ENCODE peak calls at places on chromosomes 16 and 17, in six cellular contexts. B, U, O, S, Y and M are unnamed samples.

GRCh38 chr17:31907342-31907975 is 6.0 kb upstream of the UTP6 start:
- DNase-seq in B (no peak), U (peak; percentile 1), O (no peak), S (no peak), Y (no peak), M (peak; percentile 26)

GRCh38 chr16:1745900-1746692 is 25.2 kb downstream of the NME3 start:
- DNase-seq in B (no peak), U (no peak), O (no peak), S (no peak), Y (peak; percentile 95), M (no peak)

GRCh38 chr17:29157310-29157709 is 22.9 kb downstream of the MYO18A start:
- DNase-seq in B (no peak), U (no peak), O (no peak), S (no peak), Y (no peak), M (no peak)

GRCh38 chr17:34242553-34242952 is 12.5 kb upstream of the CCL2 start:
- DNase-seq in B (no peak), U (no peak), O (no peak), S (no peak), Y (no peak), M (no peak)

GRCh38 chr17:27572665-27573064 is 58.3 kb upstream of the LGALS9 start:
- DNase-seq in B (no peak), U (no peak), O (no peak), S (no peak), Y (no peak), M (no peak)

GRCh38 chr16:84641643-84642358 is 6.5 kb upstream of the KLHL36 start:
- DNase-seq in B (no peak), U (no peak), O (no peak), S (no peak), Y (no peak), M (no peak)

GRCh38 chr17:66287911-66288310 is 14.5 kb upstream of the PRKCA start:
- DNase-seq in B (no peak), U (no peak), O (no peak), S (no peak), Y (no peak), M (peak; percentile 46)

GRCh38 chr16:74691093-74691855 is 9.4 kb downstream of the MLKL start:
- DNase-seq in B (no peak), U (no peak), O (no peak), S (no peak), Y (peak; percentile 47), M (no peak)

GRCh38 chr16:85554791-85555548 is 58.2 kb upstream of the GSE1 start:
- DNase-seq in B (no peak), U (peak; percentile 58), O (peak; percentile 62), S (no peak), Y (peak; percentile 54), M (peak; percentile 67)

GRCh38 chr17:39757931-39758873 is 20.5 kb downstream of the GRB7 start:
- DNase-seq in B (no peak), U (no peak), O (no peak), S (no peak), Y (no peak), M (no peak)

GRCh38 chr17:46865100-46865499 is 13.7 kb downstream of the WNT9B start:
- DNase-seq in B (no peak), U (peak; percentile 26), O (no peak), S (no peak), Y (peak; percentile 36), M (no peak)

GRCh38 chr17:79294459-79295071 is 219.9 kb downstream of the ENGASE start:
- DNase-seq in B (no peak), U (no peak), O (peak; percentile 92), S (no peak), Y (peak; percentile 45), M (peak; percentile 96)

GRCh38 chr16:84616515-84616914 is 1.4 kb downstream of the COTL1 start:
- DNase-seq in B (no peak), U (no peak), O (no peak), S (no peak), Y (no peak), M (peak; percentile 87)

GRCh38 chr17:31525801-31526549 is 134.5 kb downstream of the RAB11FIP4 start:
- DNase-seq in B (no peak), U (peak; percentile 18), O (peak; percentile 39), S (no peak), Y (peak; percentile 38), M (no peak)

GRCh38 chr16:10385725-10386516 is at the start of gene ATF7IP2:
- DNase-seq in B (peak; percentile 65), U (no peak), O (peak; percentile 94), S (peak; percentile 40), Y (peak; percentile 85), M (peak; percentile 97)

GRCh38 chr16:77945126-77945525 is 77.2 kb upstream of the CLEC3A start:
- DNase-seq in B (no peak), U (no peak), O (no peak), S (no peak), Y (peak; percentile 47), M (no peak)

GRCh38 chr17:79360196-79360595 is 250.7 kb downstream of the RBFOX3 start:
- DNase-seq in B (no peak), U (no peak), O (no peak), S (no peak), Y (no peak), M (no peak)

GRCh38 chr17:7014261-7014994 is 2.0 kb downstream of the RNASEK start:
- DNase-seq in B (peak; percentile 93), U (peak; percentile 99), O (peak; percentile 99), S (peak; percentile 86), Y (peak; percentile 96), M (peak; percentile 99)